ENCODE peak calls at places on chromosomes 13 and 19, in eight cellular contexts. E is GM23338, V is neural progenitor cell, I is PC-3, T is MM.1S, Q is HCT116, C is hepatocyte, Y is SK-N-SH. G is an unnamed sample.

GRCh38 chr13:75610466-75610865 is 25.7 kb upstream of the LMO7 start:
- DNase-seq in E (no peak), V (no peak), I (peak), T (no peak), Q (no peak), C (no peak), Y (no peak), G (no peak)

GRCh38 chr13:109945206-109945960 is 159.0 kb upstream of the IRS2 start:
- DNase-seq in E (no peak), V (no peak), I (peak), T (no peak), Q (no peak), C (no peak), Y (no peak), G (no peak)

GRCh38 chr19:57560049-57560491 is 407 bp upstream of the ZNF550 start:
- DNase-seq in E (no peak), V (no peak), I (peak), T (no peak), Q (no peak), C (no peak), Y (peak), G (no peak)

GRCh38 chr19:44512326-44513298 is 12.3 kb upstream of the ZNF180 start:
- DNase-seq in E (peak), V (peak), I (peak), T (no peak), Q (peak), C (peak), Y (peak), G (peak)

GRCh38 chr19:7513809-7514642 is 1.9 kb upstream of the ZNF358 start:
- DNase-seq in E (no peak), V (no peak), I (no peak), T (no peak), Q (no peak), C (no peak), Y (peak), G (no peak)

GRCh38 chr13:59603646-59604045 is 560.1 kb downstream of the DIAPH3 start:
- DNase-seq in E (no peak), V (no peak), I (no peak), T (no peak), Q (no peak), C (no peak), Y (no peak), G (no peak)

GRCh38 chr19:801030-801860 is 4.0 kb downstream of the PTBP1 start:
- DNase-seq in E (peak), V (no peak), I (peak), T (no peak), Q (no peak), C (no peak), Y (peak), G (no peak)

GRCh38 chr19:31346660-31347059 is 2.6 kb downstream of the TSHZ3 start:
- DNase-seq in E (no peak), V (no peak), I (no peak), T (no peak), Q (no peak), C (no peak), Y (no peak), G (no peak)

GRCh38 chr19:33301011-33301899 is 1.1 kb downstream of the CEBPA start:
- DNase-seq in E (peak), V (peak), I (no peak), T (no peak), Q (no peak), C (no peak), Y (peak), G (no peak)

GRCh38 chr13:40061466-40062450 is 406.3 kb downstream of the COG6 start:
- DNase-seq in E (no peak), V (no peak), I (no peak), T (no peak), Q (no peak), C (no peak), Y (no peak), G (no peak)

GRCh38 chr13:39245688-39246087 is 207.4 kb downstream of the NHLRC3 start:
- DNase-seq in E (no peak), V (no peak), I (no peak), T (no peak), Q (no peak), C (no peak), Y (no peak), G (no peak)

GRCh38 chr13:75760182-75760981 is 124.3 kb downstream of the LMO7 start:
- DNase-seq in E (no peak), V (no peak), I (peak), T (no peak), Q (peak), C (peak), Y (no peak), G (no peak)

GRCh38 chr19:6268382-6268771 is 11.4 kb downstream of the MLLT1 start:
- DNase-seq in E (no peak), V (no peak), I (no peak), T (no peak), Q (no peak), C (no peak), Y (no peak), G (no peak)

GRCh38 chr13:65638572-65639168 is 1591.5 kb downstream of the PCDH9 start:
- DNase-seq in E (peak), V (peak), I (peak), T (peak), Q (peak), C (peak), Y (peak), G (peak)

GRCh38 chr19:18879579-18880373 is 16.2 kb downstream of the CERS1 start:
- DNase-seq in E (peak), V (peak), I (peak), T (peak), Q (peak), C (no peak), Y (peak), G (peak)

GRCh38 chr13:37647038-37647650 is 48.6 kb upstream of the POSTN start:
- DNase-seq in E (peak), V (peak), I (no peak), T (no peak), Q (no peak), C (no peak), Y (no peak), G (no peak)

GRCh38 chr13:67095621-67096020 is 134.5 kb downstream of the PCDH9 start:
- DNase-seq in E (no peak), V (no peak), I (peak), T (no peak), Q (no peak), C (no peak), Y (no peak), G (no peak)

GRCh38 chr13:29676941-29677452 is 81.5 kb upstream of the SLC7A1 start:
- DNase-seq in E (no peak), V (peak), I (no peak), T (no peak), Q (no peak), C (no peak), Y (no peak), G (no peak)

GRCh38 chr19:3029070-3029923 is at the start of gene TLE2:
- DNase-seq in E (peak), V (peak), I (no peak), T (no peak), Q (no peak), C (peak), Y (peak), G (no peak)

GRCh38 chr13:59391696-59392095 is 772.0 kb downstream of the DIAPH3 start:
- DNase-seq in E (peak), V (peak), I (peak), T (peak), Q (peak), C (peak), Y (peak), G (peak)

GRCh38 chr13:112545866-112546265 is 42.1 kb downstream of the TUBGCP3 start:
- DNase-seq in E (no peak), V (no peak), I (no peak), T (no peak), Q (no peak), C (peak), Y (no peak), G (no peak)

GRCh38 chr19:35063940-35064818 is 22.7 kb downstream of the HPN start:
- DNase-seq in E (no peak), V (no peak), I (peak), T (no peak), Q (no peak), C (peak), Y (no peak), G (no peak)

DNA sequence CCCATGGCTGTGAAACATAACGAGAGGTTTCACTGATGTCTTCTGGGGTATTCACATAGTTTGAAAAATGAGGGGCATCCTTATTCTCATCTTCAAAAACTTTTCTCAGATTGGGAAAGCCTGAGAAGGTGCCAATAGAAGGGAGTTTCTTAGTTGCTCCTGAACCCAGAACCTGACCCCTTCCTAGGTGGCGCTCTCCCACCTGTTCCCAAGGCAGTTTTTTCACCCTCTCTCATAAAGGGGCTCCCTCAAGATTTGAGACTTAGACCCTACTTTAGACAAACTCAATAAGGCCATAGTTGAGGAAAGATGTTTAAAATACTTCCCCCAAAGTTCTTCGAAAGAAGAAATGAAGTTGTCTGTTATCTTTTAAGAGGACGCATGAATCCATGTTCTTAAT is 142.2 kb downstream of the FGF9 start:
- DNase-seq in E (peak), V (no peak), I (no peak), T (no peak), Q (no peak), C (no peak), Y (no peak), G (no peak)
- TF ChIP-seq CTCF in E (peak), V (peak), I (peak), T (no peak), Q (peak), C (no peak), Y (no peak), G (peak)

GRCh38 chr13:28121224-28121623 is 17.1 kb upstream of the PAN3 start:
- DNase-seq in E (no peak), V (no peak), I (no peak), T (no peak), Q (no peak), C (no peak), Y (no peak), G (no peak)

GRCh38 chr13:28120317-28120716 is 18.0 kb upstream of the PAN3 start:
- DNase-seq in E (no peak), V (no peak), I (no peak), T (no peak), Q (no peak), C (no peak), Y (no peak), G (no peak)

GRCh38 chr13:28116736-28117135 is 16.4 kb upstream of the FLT3 start:
- DNase-seq in E (no peak), V (no peak), I (no peak), T (no peak), Q (no peak), C (no peak), Y (no peak), G (no peak)

DNA sequence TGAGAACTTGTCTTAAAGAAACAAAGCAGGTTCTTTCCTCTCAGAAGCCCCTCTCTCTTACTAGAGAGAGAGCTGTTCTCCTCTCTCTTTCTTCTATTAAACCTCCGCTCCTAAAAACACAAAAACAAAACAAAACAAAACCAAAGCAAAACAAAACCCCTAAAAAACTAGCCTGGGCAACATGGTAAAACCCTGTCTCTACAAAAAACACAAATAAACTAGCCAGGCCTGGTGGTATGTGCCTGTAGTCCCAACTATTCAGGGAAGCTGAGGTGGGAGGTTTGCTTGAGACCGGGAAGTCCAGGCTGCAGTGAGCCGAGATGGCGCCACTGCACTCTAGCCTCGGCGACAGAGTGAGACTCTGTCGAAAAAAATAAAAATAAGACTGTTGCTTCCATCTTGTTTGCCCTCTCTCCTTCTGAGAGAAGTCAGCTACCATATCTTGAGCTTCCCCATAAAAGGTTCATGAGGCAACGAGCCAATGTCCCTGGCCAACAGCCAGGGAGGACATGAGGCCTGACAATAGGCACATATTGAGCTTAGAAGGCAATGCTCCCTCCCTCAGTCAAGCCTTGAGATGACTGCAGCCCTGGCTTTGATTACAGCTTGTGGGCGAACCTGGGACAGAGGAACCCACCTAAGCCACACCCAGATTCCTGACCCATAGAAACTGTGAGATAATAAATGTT is 17.5 kb upstream of the FLT3 start:
- DNase-seq in E (peak), V (no peak), I (peak), T (no peak), Q (no peak), C (no peak), Y (no peak), G (no peak)
- TF ChIP-seq EZH2phosphoT487 in E (no peak), V (no peak), I (no peak), T (no peak), Q (no peak), C (no peak), Y (no peak), G (no peak)

GRCh38 chr13:32141462-32141861 is 109.9 kb downstream of the FRY start:
- DNase-seq in E (no peak), V (no peak), I (no peak), T (no peak), Q (no peak), C (no peak), Y (no peak), G (no peak)
- H2AFZ ChIP-seq in E (no peak), V (no peak), I (no peak), T (no peak), Q (no peak), C (no peak), Y (no peak), G (no peak)

DNA sequence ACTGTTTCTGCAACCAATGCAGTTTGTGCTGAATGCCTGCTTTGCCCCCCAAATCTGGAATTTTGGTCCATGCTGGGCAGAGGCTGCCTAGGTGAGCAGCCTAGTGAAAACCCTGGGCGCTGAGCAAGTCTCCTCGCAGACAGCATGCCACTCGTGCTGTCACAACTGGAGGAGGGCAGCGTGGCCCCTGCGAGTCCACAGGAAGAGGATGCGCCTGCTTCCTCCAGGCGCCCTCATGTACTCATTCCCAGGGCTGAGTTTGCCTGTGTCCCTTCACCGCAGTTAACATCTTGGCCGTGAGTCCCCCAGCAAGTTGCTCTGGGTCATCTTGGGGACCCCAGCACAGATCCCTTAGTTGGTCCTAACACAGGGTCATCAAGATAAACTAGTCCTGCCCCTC is 26.2 kb upstream of the TMEM160 start:
- DNase-seq in E (no peak), V (no peak), I (no peak), T (no peak), Q (no peak), C (no peak), Y (no peak), G (no peak)
- TF ChIP-seq CTCF in E (no peak), V (no peak), I (no peak), T (no peak), Q (no peak), C (no peak), Y (no peak), G (no peak)

DNA sequence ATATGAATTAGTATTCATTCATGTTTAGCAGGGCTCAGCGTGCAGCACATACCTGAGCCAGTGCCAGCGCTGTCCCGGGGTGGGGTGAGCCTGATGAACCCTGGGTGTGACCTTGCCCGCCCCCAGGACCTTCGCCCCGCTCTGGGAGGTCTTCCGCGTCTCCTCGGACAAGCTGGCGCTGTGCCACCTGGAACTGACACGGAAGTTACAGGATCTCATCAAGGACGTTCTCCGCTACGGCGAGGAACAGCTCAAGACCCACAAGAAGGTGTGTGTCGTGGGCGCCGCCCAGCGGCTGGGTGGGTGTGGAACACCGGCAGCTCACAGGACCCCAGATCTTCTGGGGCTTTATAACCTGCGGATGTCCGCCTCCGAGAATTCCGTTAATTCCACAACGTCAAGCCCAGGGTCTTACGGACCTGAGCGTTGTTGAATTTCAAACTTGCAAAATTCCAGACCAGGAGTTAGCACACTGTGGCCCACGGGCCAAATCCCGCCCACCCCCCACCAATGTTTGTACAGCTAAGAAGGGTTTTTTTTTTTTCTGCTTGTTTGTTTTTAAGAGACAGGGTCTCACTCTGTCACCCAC is 15.4 kb downstream of the FCHO1 start:
- DNase-seq in E (peak), V (peak), I (peak), T (no peak), Q (peak), C (peak), Y (no peak), G (peak)
- TF ChIP-seq EZH2phosphoT487 in E (no peak), V (no peak), I (no peak), T (no peak), Q (no peak), C (no peak), Y (no peak), G (no peak)

GRCh38 chr13:98651716-98652115 is 74.8 kb upstream of the STK24 start:
- DNase-seq in E (no peak), V (no peak), I (no peak), T (no peak), Q (no peak), C (no peak), Y (no peak), G (no peak)

GRCh38 chr13:98650376-98651107 is 73.6 kb upstream of the STK24 start:
- DNase-seq in E (no peak), V (no peak), I (peak), T (no peak), Q (no peak), C (peak), Y (no peak), G (no peak)

GRCh38 chr13:98653471-98653985 is 76.6 kb upstream of the STK24 start:
- DNase-seq in E (peak), V (peak), I (peak), T (peak), Q (peak), C (peak), Y (peak), G (peak)

GRCh38 chr13:98649861-98650260 is 73.0 kb upstream of the STK24 start:
- DNase-seq in E (no peak), V (no peak), I (no peak), T (no peak), Q (no peak), C (no peak), Y (no peak), G (no peak)

DNA sequence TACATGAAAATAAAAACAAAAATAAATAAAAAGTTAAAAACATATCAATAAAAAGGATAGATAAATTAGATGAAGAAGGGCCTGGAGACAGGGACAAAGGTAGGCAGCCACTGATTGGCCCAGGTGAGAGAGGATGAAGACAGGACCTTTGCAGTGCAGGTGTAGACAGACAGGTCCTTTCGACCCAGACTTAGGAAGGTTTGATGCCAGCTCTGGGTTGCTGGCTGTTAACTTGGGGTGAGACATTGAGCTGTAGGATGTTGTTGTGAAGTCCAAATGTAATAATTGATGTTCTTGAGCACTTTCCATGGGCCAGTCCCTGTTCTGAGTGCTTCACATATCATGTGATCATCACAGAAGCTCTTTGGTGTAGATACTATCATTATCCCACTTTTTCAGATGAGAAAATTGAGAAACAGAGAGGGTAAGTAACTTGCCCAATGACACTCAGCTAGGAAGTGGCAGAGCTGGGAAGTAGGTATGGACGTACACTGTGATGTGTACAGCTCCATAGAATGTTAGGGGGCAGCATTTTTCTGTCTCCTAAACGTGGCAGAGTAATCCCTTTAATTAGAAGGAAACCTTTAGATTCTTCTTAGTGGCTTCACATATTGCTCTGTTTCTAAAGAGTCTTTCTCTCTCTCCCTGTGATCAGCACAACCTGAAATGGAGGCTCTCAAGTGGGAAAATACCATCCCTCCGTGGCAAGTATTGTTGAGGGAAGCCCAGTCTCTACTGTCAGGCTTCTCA is 76.0 kb upstream of the STK24 start:
- DNase-seq in E (no peak), V (no peak), I (no peak), T (no peak), Q (no peak), C (no peak), Y (no peak), G (no peak)
- H2AFZ ChIP-seq in E (no peak), V (no peak), I (no peak), T (peak), Q (peak), C (peak), Y (no peak), G (no peak)

GRCh38 chr19:43503501-43504425 is 783 bp downstream of the PHLDB3 start:
- DNase-seq in E (peak), V (peak), I (peak), T (peak), Q (peak), C (peak), Y (peak), G (peak)
- TF ChIP-seq CTCF in E (no peak), V (peak), I (no peak), T (peak), Q (no peak), C (peak), Y (no peak), G (peak)

DNA sequence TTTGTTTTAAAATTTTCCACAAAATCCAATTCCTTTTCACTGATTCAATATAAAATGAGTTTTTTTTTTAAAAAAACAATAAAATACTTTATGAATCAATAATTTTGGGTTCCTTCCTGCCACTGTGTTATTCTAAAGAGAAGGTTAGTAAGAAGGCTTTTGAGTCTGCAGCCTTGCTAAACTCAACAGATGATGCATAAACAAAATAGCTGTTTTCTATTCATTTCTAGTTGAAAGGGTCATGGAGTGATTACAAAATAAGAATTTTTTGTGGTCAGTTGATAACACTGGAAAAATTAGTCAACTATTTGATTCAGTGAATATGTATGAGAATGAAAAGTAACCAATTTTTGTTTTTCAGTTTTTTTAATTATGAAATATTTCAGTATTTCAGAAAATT is 169.9 kb downstream of the VWA8 start:
- DNase-seq in E (no peak), V (no peak), I (no peak), T (no peak), Q (no peak), C (no peak), Y (no peak), G (no peak)
- TF ChIP-seq EZH2phosphoT487 in E (no peak), V (no peak), I (no peak), T (no peak), Q (no peak), C (no peak), Y (no peak), G (no peak)